ENCODE peak calls at places on chromosomes 2 and 18, in four cellular contexts. One of them, this sample, is unnamed. For H3K27me3 and H3K9me3, the result is how much of the 10 kb centered on the place peaks cover.

GRCh38 chr2:134207589-134208209 is 46.2 kb upstream of the MGAT5 start:
- DNase-seq in cardiac muscle cell: peak
- DNase-seq in GM23248: peak
- DNase-seq in neural progenitor cell: peak
- DNase-seq in this sample: peak

GRCh38 chr2:4973973-4974372 is 718.2 kb upstream of the SOX11 start:
- DNase-seq in neural progenitor cell: no peak
- DNase-seq in GM23248: no peak
- DNase-seq in cardiac muscle cell: no peak
- DNase-seq in this sample: no peak

GRCh38 chr18:10838594-10838993 is 310.8 kb downstream of the PIEZO2 start:
- DNase-seq in cardiac muscle cell: peak
- DNase-seq in GM23248: no peak
- DNase-seq in neural progenitor cell: no peak
- DNase-seq in this sample: no peak

GRCh38 chr2:176892818-176893217 is 319.8 kb upstream of the HNRNPA3 start:
- DNase-seq in GM23248: no peak
- DNase-seq in cardiac muscle cell: no peak
- DNase-seq in neural progenitor cell: no peak
- DNase-seq in this sample: no peak

GRCh38 chr2:32678825-32679224 is 51.0 kb downstream of the TTC27 start:
- DNase-seq in neural progenitor cell: no peak
- DNase-seq in GM23248: peak
- DNase-seq in cardiac muscle cell: peak
- DNase-seq in this sample: no peak

GRCh38 chr2:135744761-135745314 is 3.2 kb downstream of the UBXN4 start:
- DNase-seq in cardiac muscle cell: peak
- DNase-seq in GM23248: peak
- DNase-seq in neural progenitor cell: peak
- DNase-seq in this sample: no peak

GRCh38 chr18:21241224-21242131 is 554 bp upstream of the GREB1L start:
- DNase-seq in GM23248: peak
- DNase-seq in neural progenitor cell: peak
- DNase-seq in cardiac muscle cell: peak
- DNase-seq in this sample: no peak

GRCh38 chr2:199201539-199201938 is 256.2 kb downstream of the SATB2 start:
- DNase-seq in neural progenitor cell: no peak
- DNase-seq in GM23248: no peak
- DNase-seq in cardiac muscle cell: no peak
- DNase-seq in this sample: no peak

GRCh38 chr2:177338177-177338721 is 54.3 kb upstream of the AGPS start:
- DNase-seq in cardiac muscle cell: peak
- DNase-seq in GM23248: peak
- DNase-seq in neural progenitor cell: no peak
- DNase-seq in this sample: no peak

GRCh38 chr2:113012436-113013335 is 7.4 kb downstream of the IL36A start:
- DNase-seq in GM23248: peak
- DNase-seq in cardiac muscle cell: peak
- DNase-seq in neural progenitor cell: no peak
- DNase-seq in this sample: no peak

GRCh38 chr18:48838921-48839818 is 111.6 kb downstream of the SMAD7 start:
- DNase-seq in neural progenitor cell: no peak
- DNase-seq in cardiac muscle cell: peak
- DNase-seq in GM23248: peak
- DNase-seq in this sample: no peak

GRCh38 chr2:158378926-158379325 is 77.6 kb downstream of the CCDC148 start:
- DNase-seq in GM23248: no peak
- DNase-seq in neural progenitor cell: no peak
- DNase-seq in cardiac muscle cell: no peak
- DNase-seq in this sample: no peak

GRCh38 chr2:9108210-9108967 is 98.2 kb upstream of the ASAP2 start:
- DNase-seq in cardiac muscle cell: no peak
- DNase-seq in GM23248: no peak
- DNase-seq in neural progenitor cell: no peak
- DNase-seq in this sample: no peak

GRCh38 chr2:112257575-112257974 is 2.7 kb upstream of the ZC3H8 start:
- DNase-seq in cardiac muscle cell: no peak
- DNase-seq in GM23248: peak
- DNase-seq in neural progenitor cell: no peak
- DNase-seq in this sample: no peak

GRCh38 chr2:86066007-86066578 is 39.6 kb downstream of the POLR1A start:
- DNase-seq in GM23248: no peak
- DNase-seq in neural progenitor cell: no peak
- DNase-seq in cardiac muscle cell: no peak
- DNase-seq in this sample: no peak

GRCh38 chr18:71115261-71115660 is 826.4 kb downstream of the SOCS6 start:
- DNase-seq in cardiac muscle cell: peak
- DNase-seq in neural progenitor cell: no peak
- DNase-seq in GM23248: no peak
- DNase-seq in this sample: no peak

GRCh38 chr2:163266772-163267171 is 428.2 kb upstream of the KCNH7 start:
- DNase-seq in cardiac muscle cell: peak
- DNase-seq in GM23248: peak
- DNase-seq in neural progenitor cell: no peak
- DNase-seq in this sample: no peak

GRCh38 chr2:102735431-102736130 is 26.2 kb upstream of the TMEM182 start:
- DNase-seq in cardiac muscle cell: peak
- DNase-seq in neural progenitor cell: peak
- DNase-seq in GM23248: no peak
- DNase-seq in this sample: no peak

DNA sequence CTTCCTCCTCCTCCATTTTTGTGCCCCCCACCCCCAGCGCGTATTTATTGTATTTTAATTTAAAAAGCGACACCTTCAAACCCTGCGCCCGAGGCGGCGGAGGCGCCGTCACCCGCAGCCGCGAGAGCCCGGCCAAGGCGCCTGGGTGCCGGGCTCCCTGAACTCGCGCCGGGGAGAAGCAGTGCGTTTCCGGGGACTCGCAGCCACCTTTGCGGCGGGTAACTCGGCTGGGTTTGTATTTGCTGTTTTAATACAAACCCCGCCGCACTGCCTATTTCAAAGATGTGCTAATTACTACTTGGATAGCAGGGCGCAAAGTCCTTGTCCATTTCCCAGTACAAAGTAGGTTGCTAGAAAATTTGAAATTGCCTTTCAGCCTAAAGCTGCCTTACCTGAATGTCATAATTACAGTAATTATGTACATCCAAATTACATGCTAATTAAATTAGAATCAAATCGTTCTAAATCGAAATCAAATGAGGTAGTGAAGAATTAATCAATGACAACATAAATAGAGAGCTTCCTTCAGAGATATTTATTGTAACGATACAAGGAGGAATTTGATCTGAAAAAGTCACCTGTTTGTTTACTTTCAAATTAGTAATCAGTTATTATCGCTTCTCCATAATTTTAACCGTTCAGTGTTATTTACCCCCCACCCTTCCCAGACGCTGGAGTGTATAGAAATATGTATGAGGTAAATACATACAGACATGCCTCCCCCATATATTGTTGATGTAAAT is 8.0 kb downstream of the SP9 start:
- DNase-seq in GM23248: peak
- DNase-seq in cardiac muscle cell: no peak
- DNase-seq in neural progenitor cell: peak
- DNase-seq in this sample: no peak
- H3K27me3 ChIP-seq in GM23248: under half
- H3K27me3 ChIP-seq in cardiac muscle cell: half or more
- H3K27me3 ChIP-seq in neural progenitor cell: half or more
- H3K27me3 ChIP-seq in this sample: half or more

GRCh38 chr18:38459595-38459994 is 894.0 kb upstream of the CELF4 start:
- DNase-seq in cardiac muscle cell: no peak
- DNase-seq in neural progenitor cell: no peak
- DNase-seq in GM23248: no peak
- DNase-seq in this sample: no peak
- H3K9me3 ChIP-seq in cardiac muscle cell: under half
- H3K9me3 ChIP-seq in neural progenitor cell: under half
- H3K9me3 ChIP-seq in GM23248: under half
- H3K9me3 ChIP-seq in this sample: under half

GRCh38 chr2:239858179-239858578 is 167.0 kb downstream of the NDUFA10 start:
- DNase-seq in cardiac muscle cell: peak
- DNase-seq in GM23248: no peak
- DNase-seq in neural progenitor cell: peak
- DNase-seq in this sample: no peak

GRCh38 chr2:239856620-239857285 is 168.4 kb downstream of the NDUFA10 start:
- DNase-seq in GM23248: no peak
- DNase-seq in neural progenitor cell: no peak
- DNase-seq in cardiac muscle cell: no peak
- DNase-seq in this sample: no peak

GRCh38 chr2:239854596-239854995 is 170.5 kb downstream of the NDUFA10 start:
- DNase-seq in cardiac muscle cell: no peak
- DNase-seq in neural progenitor cell: no peak
- DNase-seq in GM23248: no peak
- DNase-seq in this sample: no peak

GRCh38 chr2:239855863-239856587 is 169.1 kb downstream of the NDUFA10 start:
- DNase-seq in neural progenitor cell: no peak
- DNase-seq in GM23248: no peak
- DNase-seq in cardiac muscle cell: no peak
- DNase-seq in this sample: no peak

DNA sequence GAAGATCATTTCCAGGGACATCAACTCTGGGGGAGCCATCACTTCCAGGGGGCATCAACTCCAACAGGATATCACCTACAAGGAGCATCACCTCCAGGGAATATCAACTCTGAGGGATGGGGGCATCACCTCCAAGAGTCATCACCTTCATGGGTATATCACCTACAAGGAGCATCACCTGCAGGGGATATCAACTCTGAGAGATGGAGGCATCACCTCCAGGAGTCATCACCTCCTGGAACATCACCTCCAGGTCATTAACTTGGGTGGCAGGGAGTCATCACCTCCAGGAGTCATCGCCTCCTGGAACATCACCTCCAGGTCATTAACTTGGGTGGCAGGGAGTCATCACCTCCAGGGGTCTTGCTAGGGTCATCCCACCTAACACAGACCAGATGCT is 167.6 kb downstream of the NDUFA10 start:
- DNase-seq in neural progenitor cell: no peak
- DNase-seq in GM23248: no peak
- DNase-seq in cardiac muscle cell: no peak
- DNase-seq in this sample: no peak
- H3K27me3 ChIP-seq in neural progenitor cell: under half
- H3K27me3 ChIP-seq in GM23248: under half
- H3K27me3 ChIP-seq in cardiac muscle cell: under half
- H3K27me3 ChIP-seq in this sample: under half

GRCh38 chr2:228703099-228703498 is 521.6 kb upstream of the SPHKAP start:
- DNase-seq in GM23248: no peak
- DNase-seq in cardiac muscle cell: no peak
- DNase-seq in neural progenitor cell: no peak
- DNase-seq in this sample: no peak
- H3K9me3 ChIP-seq in GM23248: under half
- H3K9me3 ChIP-seq in cardiac muscle cell: under half
- H3K9me3 ChIP-seq in neural progenitor cell: under half
- H3K9me3 ChIP-seq in this sample: under half

GRCh38 chr2:232518844-232519243 is 1.3 kb upstream of the PRSS56 start:
- DNase-seq in GM23248: no peak
- DNase-seq in neural progenitor cell: no peak
- DNase-seq in cardiac muscle cell: no peak
- DNase-seq in this sample: no peak
- H3K27me3 ChIP-seq in GM23248: half or more
- H3K27me3 ChIP-seq in neural progenitor cell: half or more
- H3K27me3 ChIP-seq in cardiac muscle cell: half or more
- H3K27me3 ChIP-seq in this sample: half or more

GRCh38 chr2:7758065-7758759 is 841.0 kb downstream of the RNF144A start:
- DNase-seq in GM23248: peak
- DNase-seq in cardiac muscle cell: no peak
- DNase-seq in neural progenitor cell: no peak
- DNase-seq in this sample: no peak
- H3K9me3 ChIP-seq in GM23248: under half
- H3K9me3 ChIP-seq in cardiac muscle cell: under half
- H3K9me3 ChIP-seq in neural progenitor cell: under half
- H3K9me3 ChIP-seq in this sample: under half

GRCh38 chr2:75090770-75091515 is 108.4 kb downstream of the TACR1 start:
- DNase-seq in GM23248: no peak
- DNase-seq in cardiac muscle cell: peak
- DNase-seq in neural progenitor cell: no peak
- DNase-seq in this sample: no peak
- H3K27me3 ChIP-seq in GM23248: under half
- H3K27me3 ChIP-seq in cardiac muscle cell: under half
- H3K27me3 ChIP-seq in neural progenitor cell: under half
- H3K27me3 ChIP-seq in this sample: under half

This sample was measured in left lung.